ENCODE peak calls at places on chromosomes 7 and 10, in nine cellular contexts. One of them, this sample, is unnamed.

GRCh38 chr7:117581424-117581823 is 101.6 kb downstream of the CFTR start:
- DNase-seq in tibial nerve: no peak
- DNase-seq in esophagus squamous epithelium: no peak
- DNase-seq in GM12878: no peak
- DNase-seq in breast epithelium: no peak
- DNase-seq in IMR-90: no peak
- DNase-seq in prostate gland: no peak
- DNase-seq in body of pancreas: no peak
- DNase-seq in gastrocnemius medialis: no peak
- DNase-seq in this sample: no peak

GRCh38 chr10:110802551-110803238 is 69.0 kb upstream of the PDCD4 start:
- DNase-seq in esophagus squamous epithelium: no peak
- DNase-seq in breast epithelium: peak
- DNase-seq in IMR-90: peak
- DNase-seq in body of pancreas: peak
- DNase-seq in gastrocnemius medialis: no peak
- DNase-seq in prostate gland: peak
- DNase-seq in GM12878: peak
- DNase-seq in tibial nerve: peak
- DNase-seq in this sample: peak

GRCh38 chr10:103763374-103764202 is 91.8 kb downstream of the SH3PXD2A start:
- DNase-seq in gastrocnemius medialis: no peak
- DNase-seq in prostate gland: no peak
- DNase-seq in esophagus squamous epithelium: no peak
- DNase-seq in GM12878: no peak
- DNase-seq in breast epithelium: no peak
- DNase-seq in tibial nerve: no peak
- DNase-seq in IMR-90: peak
- DNase-seq in body of pancreas: peak
- DNase-seq in this sample: no peak

GRCh38 chr7:2681954-2682799 is 5.8 kb upstream of the AMZ1 start:
- DNase-seq in tibial nerve: no peak
- DNase-seq in prostate gland: no peak
- DNase-seq in gastrocnemius medialis: no peak
- DNase-seq in GM12878: no peak
- DNase-seq in breast epithelium: no peak
- DNase-seq in esophagus squamous epithelium: no peak
- DNase-seq in body of pancreas: no peak
- DNase-seq in IMR-90: no peak
- DNase-seq in this sample: no peak

GRCh38 chr10:71351628-71352319 is 32.7 kb downstream of the SLC29A3 start:
- DNase-seq in GM12878: no peak
- DNase-seq in tibial nerve: no peak
- DNase-seq in breast epithelium: no peak
- DNase-seq in gastrocnemius medialis: peak
- DNase-seq in body of pancreas: peak
- DNase-seq in prostate gland: peak
- DNase-seq in IMR-90: no peak
- DNase-seq in esophagus squamous epithelium: no peak
- DNase-seq in this sample: no peak

GRCh38 chr10:132589681-132590080 is 52.1 kb downstream of the INPP5A start:
- DNase-seq in prostate gland: no peak
- DNase-seq in gastrocnemius medialis: no peak
- DNase-seq in tibial nerve: no peak
- DNase-seq in breast epithelium: no peak
- DNase-seq in esophagus squamous epithelium: no peak
- DNase-seq in GM12878: no peak
- DNase-seq in IMR-90: no peak
- DNase-seq in body of pancreas: no peak
- DNase-seq in this sample: no peak

GRCh38 chr10:13871698-13872280 is 285.0 kb downstream of the PRPF18 start:
- DNase-seq in tibial nerve: no peak
- DNase-seq in esophagus squamous epithelium: no peak
- DNase-seq in IMR-90: no peak
- DNase-seq in GM12878: no peak
- DNase-seq in prostate gland: no peak
- DNase-seq in breast epithelium: no peak
- DNase-seq in gastrocnemius medialis: no peak
- DNase-seq in body of pancreas: no peak
- DNase-seq in this sample: no peak

GRCh38 chr7:41879113-41879385 is 176.2 kb upstream of the INHBA start:
- DNase-seq in body of pancreas: no peak
- DNase-seq in gastrocnemius medialis: no peak
- DNase-seq in breast epithelium: no peak
- DNase-seq in tibial nerve: no peak
- DNase-seq in prostate gland: no peak
- DNase-seq in GM12878: no peak
- DNase-seq in IMR-90: peak
- DNase-seq in esophagus squamous epithelium: no peak
- DNase-seq in this sample: no peak

GRCh38 chr10:25436431-25436830 is 261.6 kb downstream of the GPR158 start:
- DNase-seq in gastrocnemius medialis: no peak
- DNase-seq in breast epithelium: no peak
- DNase-seq in prostate gland: no peak
- DNase-seq in body of pancreas: no peak
- DNase-seq in GM12878: no peak
- DNase-seq in tibial nerve: no peak
- DNase-seq in esophagus squamous epithelium: no peak
- DNase-seq in IMR-90: no peak
- DNase-seq in this sample: no peak

GRCh38 chr10:35642793-35643114 is 658 bp upstream of the FZD8 start:
- DNase-seq in IMR-90: no peak
- DNase-seq in gastrocnemius medialis: no peak
- DNase-seq in GM12878: no peak
- DNase-seq in tibial nerve: no peak
- DNase-seq in breast epithelium: no peak
- DNase-seq in prostate gland: no peak
- DNase-seq in esophagus squamous epithelium: no peak
- DNase-seq in body of pancreas: no peak
- DNase-seq in this sample: no peak

GRCh38 chr10:124719213-124719851 is 24.8 kb downstream of the FAM53B start:
- DNase-seq in body of pancreas: peak
- DNase-seq in gastrocnemius medialis: no peak
- DNase-seq in tibial nerve: no peak
- DNase-seq in esophagus squamous epithelium: peak
- DNase-seq in GM12878: peak
- DNase-seq in prostate gland: peak
- DNase-seq in breast epithelium: peak
- DNase-seq in IMR-90: peak
- DNase-seq in this sample: peak

GRCh38 chr10:119715628-119716505 is 10.0 kb upstream of the INPP5F start:
- DNase-seq in esophagus squamous epithelium: no peak
- DNase-seq in prostate gland: no peak
- DNase-seq in breast epithelium: no peak
- DNase-seq in GM12878: no peak
- DNase-seq in IMR-90: no peak
- DNase-seq in body of pancreas: no peak
- DNase-seq in tibial nerve: no peak
- DNase-seq in gastrocnemius medialis: no peak
- DNase-seq in this sample: peak

GRCh38 chr7:64463636-64464375 is 99.1 kb downstream of the ZNF680 start:
- DNase-seq in IMR-90: peak
- DNase-seq in gastrocnemius medialis: peak
- DNase-seq in breast epithelium: peak
- DNase-seq in tibial nerve: peak
- DNase-seq in esophagus squamous epithelium: no peak
- DNase-seq in GM12878: no peak
- DNase-seq in prostate gland: peak
- DNase-seq in body of pancreas: peak
- DNase-seq in this sample: peak

GRCh38 chr7:134908289-134908688 is 78.0 kb upstream of the AGBL3 start:
- DNase-seq in GM12878: no peak
- DNase-seq in gastrocnemius medialis: no peak
- DNase-seq in IMR-90: peak
- DNase-seq in esophagus squamous epithelium: no peak
- DNase-seq in prostate gland: no peak
- DNase-seq in body of pancreas: no peak
- DNase-seq in tibial nerve: no peak
- DNase-seq in breast epithelium: no peak
- DNase-seq in this sample: no peak

GRCh38 chr7:44288811-44289340 is 36.5 kb downstream of the CAMK2B start:
- DNase-seq in IMR-90: no peak
- DNase-seq in esophagus squamous epithelium: no peak
- DNase-seq in gastrocnemius medialis: peak
- DNase-seq in tibial nerve: peak
- DNase-seq in prostate gland: no peak
- DNase-seq in breast epithelium: peak
- DNase-seq in GM12878: no peak
- DNase-seq in body of pancreas: no peak
- DNase-seq in this sample: no peak

GRCh38 chr7:95822717-95823116 is 50.4 kb downstream of the DYNC1I1 start:
- DNase-seq in tibial nerve: no peak
- DNase-seq in gastrocnemius medialis: no peak
- DNase-seq in prostate gland: no peak
- DNase-seq in IMR-90: no peak
- DNase-seq in GM12878: no peak
- DNase-seq in body of pancreas: no peak
- DNase-seq in breast epithelium: no peak
- DNase-seq in esophagus squamous epithelium: no peak
- DNase-seq in this sample: no peak

DNA sequence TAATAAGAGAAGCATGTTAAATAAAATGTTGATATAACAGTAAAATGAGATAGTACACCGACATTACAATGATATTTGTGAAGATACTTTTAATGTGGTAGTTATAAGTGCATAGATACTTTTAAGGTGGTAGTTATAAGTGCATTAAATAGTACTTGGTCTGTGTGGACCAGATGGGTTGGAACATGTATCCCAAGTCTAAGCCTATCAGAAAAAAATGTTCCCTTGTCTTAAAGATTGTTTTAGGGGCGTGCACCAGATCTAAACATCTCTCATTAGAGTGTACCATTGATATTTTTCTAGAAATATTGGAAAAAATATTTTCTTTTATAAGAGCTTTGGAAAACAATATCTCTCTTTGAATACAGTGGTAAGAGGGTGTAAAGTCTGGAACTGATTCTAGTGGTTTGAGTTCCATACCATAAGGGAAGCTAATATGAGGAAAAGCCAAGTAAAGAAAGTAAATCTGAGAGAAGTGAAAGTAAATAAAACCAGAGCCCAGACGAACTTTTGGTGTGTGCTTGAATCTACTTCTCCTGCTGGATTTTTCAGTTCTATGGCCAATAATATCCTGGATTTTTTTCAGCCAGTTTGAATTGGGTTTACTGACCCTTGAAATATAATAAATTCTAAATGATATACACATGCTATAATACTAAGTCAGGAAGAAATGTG is 175.3 kb downstream of the MBL2 start:
- DNase-seq in esophagus squamous epithelium: no peak
- DNase-seq in breast epithelium: no peak
- DNase-seq in prostate gland: no peak
- DNase-seq in GM12878: no peak
- DNase-seq in body of pancreas: no peak
- DNase-seq in gastrocnemius medialis: no peak
- DNase-seq in IMR-90: no peak
- DNase-seq in tibial nerve: no peak
- DNase-seq in this sample: no peak
- H3K4me3 ChIP-seq in esophagus squamous epithelium: no peak
- H3K4me3 ChIP-seq in breast epithelium: no peak
- H3K4me3 ChIP-seq in prostate gland: no peak
- H3K4me3 ChIP-seq in GM12878: no peak
- H3K4me3 ChIP-seq in body of pancreas: no peak
- H3K4me3 ChIP-seq in gastrocnemius medialis: no peak
- H3K4me3 ChIP-seq in IMR-90: peak
- H3K4me3 ChIP-seq in tibial nerve: no peak
- H3K4me3 ChIP-seq in this sample: no peak

DNA sequence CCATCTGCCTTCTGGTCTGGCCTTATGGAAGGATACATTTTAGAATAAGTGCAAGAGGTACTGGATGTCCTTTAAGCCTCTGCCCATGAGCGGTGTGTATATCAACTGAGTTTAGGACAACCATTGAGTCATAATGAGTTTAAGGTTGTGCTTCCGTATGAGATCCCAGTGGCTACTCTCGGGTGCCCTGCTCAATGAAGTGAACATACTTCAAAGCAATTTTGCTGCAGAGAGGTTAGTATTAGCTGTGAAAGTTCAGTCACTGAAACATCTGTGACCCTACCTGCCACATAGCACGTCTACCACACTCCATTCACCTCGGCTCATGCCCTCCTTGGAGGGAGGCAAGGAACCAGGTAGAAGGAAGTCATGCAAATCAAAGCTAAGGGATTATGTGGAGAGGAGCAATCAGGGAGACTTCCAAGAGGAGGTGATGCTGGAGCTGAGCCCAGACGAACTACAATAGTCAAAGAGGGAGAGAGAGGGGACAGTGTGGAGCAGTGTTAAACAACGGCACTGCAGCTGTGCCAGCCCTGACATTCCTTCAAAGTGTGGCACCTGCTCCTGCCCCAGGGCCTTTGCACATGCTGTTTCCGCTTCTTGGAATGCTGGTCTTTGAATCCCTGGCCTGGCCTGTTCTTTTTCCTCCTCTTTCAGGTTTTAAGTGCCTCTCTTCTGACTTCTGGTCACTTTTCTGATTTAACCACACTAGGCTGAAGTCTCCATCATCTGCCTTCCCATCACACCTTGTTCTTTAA is 25.4 kb downstream of the BTBD16 start:
- DNase-seq in gastrocnemius medialis: no peak
- DNase-seq in GM12878: peak
- DNase-seq in esophagus squamous epithelium: no peak
- DNase-seq in prostate gland: no peak
- DNase-seq in breast epithelium: no peak
- DNase-seq in tibial nerve: no peak
- DNase-seq in IMR-90: no peak
- DNase-seq in body of pancreas: no peak
- DNase-seq in this sample: no peak
- TF ChIP-seq POLR2A in gastrocnemius medialis: no peak
- TF ChIP-seq POLR2A in GM12878: no peak
- TF ChIP-seq POLR2A in esophagus squamous epithelium: no peak
- TF ChIP-seq POLR2A in prostate gland: no peak
- TF ChIP-seq POLR2A in breast epithelium: no peak
- TF ChIP-seq POLR2A in tibial nerve: no peak
- TF ChIP-seq POLR2A in IMR-90: no peak
- TF ChIP-seq POLR2A in body of pancreas: no peak
- TF ChIP-seq POLR2A in this sample: no peak

DNA sequence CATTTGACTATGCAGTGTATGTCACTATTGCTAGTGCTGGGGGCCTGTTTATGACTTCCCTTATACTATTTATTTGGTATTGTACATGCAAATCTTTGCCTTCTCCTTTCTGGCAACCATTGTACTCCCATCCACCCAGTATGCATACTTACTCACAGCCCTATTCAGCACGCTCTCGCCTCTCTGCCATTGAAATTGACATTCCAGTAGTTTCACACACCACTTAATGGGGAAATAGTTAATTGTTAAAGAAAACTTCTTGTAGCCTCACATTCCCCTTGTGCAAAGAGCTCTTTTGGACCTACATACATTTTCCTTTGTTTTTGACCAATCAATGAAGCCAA is 9.9 kb downstream of the CLDN12 start:
- DNase-seq in IMR-90: no peak
- DNase-seq in GM12878: no peak
- DNase-seq in tibial nerve: no peak
- DNase-seq in breast epithelium: no peak
- DNase-seq in prostate gland: no peak
- DNase-seq in body of pancreas: no peak
- DNase-seq in esophagus squamous epithelium: no peak
- DNase-seq in gastrocnemius medialis: no peak
- DNase-seq in this sample: no peak
- H3K4me3 ChIP-seq in IMR-90: no peak
- H3K4me3 ChIP-seq in GM12878: no peak
- H3K4me3 ChIP-seq in tibial nerve: no peak
- H3K4me3 ChIP-seq in breast epithelium: no peak
- H3K4me3 ChIP-seq in prostate gland: no peak
- H3K4me3 ChIP-seq in body of pancreas: no peak
- H3K4me3 ChIP-seq in esophagus squamous epithelium: no peak
- H3K4me3 ChIP-seq in gastrocnemius medialis: no peak
- H3K4me3 ChIP-seq in this sample: no peak

GRCh38 chr10:118341678-118342637 is at the start of gene FAM204A:
- DNase-seq in esophagus squamous epithelium: peak
- DNase-seq in IMR-90: peak
- DNase-seq in prostate gland: peak
- DNase-seq in breast epithelium: peak
- DNase-seq in tibial nerve: peak
- DNase-seq in body of pancreas: peak
- DNase-seq in gastrocnemius medialis: peak
- DNase-seq in GM12878: peak
- DNase-seq in this sample: peak
- TF ChIP-seq POLR2A in esophagus squamous epithelium: no peak
- TF ChIP-seq POLR2A in IMR-90: peak
- TF ChIP-seq POLR2A in prostate gland: peak
- TF ChIP-seq POLR2A in breast epithelium: peak
- TF ChIP-seq POLR2A in tibial nerve: peak
- TF ChIP-seq POLR2A in body of pancreas: peak
- TF ChIP-seq POLR2A in gastrocnemius medialis: peak
- TF ChIP-seq POLR2A in GM12878: peak
- TF ChIP-seq POLR2A in this sample: peak

This sample was measured in thyroid gland.